ENCODE peak calls at places on chromosomes 5 and 9, in eight cellular contexts. Z, B, D, G, R, L, X and E are unnamed samples.

GRCh38 chr9:27844797-27845196 is 271.5 kb upstream of the C9orf72 start:
- DNase-seq in G (no peak), Z (no peak), R (no peak), B (no peak), D (no peak), X (no peak), L (no peak), E (no peak)

GRCh38 chr9:113463418-113464285 is at the start of gene RGS3:
- DNase-seq in D (no peak), X (no peak), G (peak), B (no peak), R (peak), L (no peak), Z (no peak), E (peak)

GRCh38 chr9:78026947-78027346 is 4.7 kb downstream of the GNAQ start:
- DNase-seq in X (no peak), G (no peak), L (no peak), B (no peak), Z (no peak), R (no peak), D (no peak), E (no peak)

GRCh38 chr5:159230657-159231056 is 21.3 kb upstream of the RNF145 start:
- DNase-seq in B (no peak), G (no peak), L (no peak), D (no peak), X (no peak), Z (no peak), R (no peak), E (no peak)

GRCh38 chr9:36659500-36659899 is 86.8 kb downstream of the MELK start:
- DNase-seq in B (no peak), Z (no peak), L (no peak), R (no peak), G (no peak), X (no peak), D (no peak), E (no peak)

GRCh38 chr9:130736834-130737233 is 43.3 kb downstream of the EXOSC2 start:
- DNase-seq in B (no peak), L (no peak), R (no peak), G (no peak), X (no peak), Z (no peak), D (no peak), E (no peak)

GRCh38 chr9:136550439-136551085 is 4.7 kb upstream of the NOTCH1 start:
- DNase-seq in D (no peak), R (no peak), L (no peak), X (no peak), B (no peak), G (no peak), Z (no peak), E (no peak)

GRCh38 chr9:24257726-24258125 is 288.0 kb downstream of the IZUMO3 start:
- DNase-seq in X (no peak), L (no peak), D (no peak), B (no peak), G (no peak), R (no peak), Z (no peak), E (no peak)

GRCh38 chr9:93480262-93480661 is 26.9 kb upstream of the FAM120AOS start:
- DNase-seq in G (peak), X (no peak), L (no peak), B (no peak), D (no peak), R (no peak), Z (no peak), E (no peak)

GRCh38 chr9:132973713-132974112 is 4.8 kb upstream of the GFI1B start:
- DNase-seq in G (peak), D (no peak), B (no peak), R (no peak), L (no peak), Z (no peak), X (no peak), E (no peak)

GRCh38 chr9:94919376-94920098 is 193.0 kb downstream of the AOPEP start:
- DNase-seq in X (no peak), D (no peak), Z (no peak), B (no peak), R (no peak), L (no peak), G (no peak), E (no peak)

GRCh38 chr5:90878081-90878480 is 319.5 kb downstream of the ADGRV1 start:
- DNase-seq in Z (no peak), R (no peak), X (no peak), G (no peak), L (no peak), D (no peak), B (no peak), E (no peak)

GRCh38 chr5:14190194-14191164 is 47.3 kb downstream of the TRIO start:
- DNase-seq in D (no peak), R (no peak), L (no peak), G (no peak), Z (no peak), B (no peak), X (no peak), E (peak)

GRCh38 chr5:77785229-77785628 is 9.1 kb upstream of the TBCA start:
- DNase-seq in B (no peak), G (no peak), D (no peak), L (peak), Z (no peak), R (no peak), X (no peak), E (no peak)

GRCh38 chr9:133374612-133375115 is 1.2 kb downstream of the SURF4 start:
- DNase-seq in X (no peak), D (no peak), L (no peak), R (no peak), G (no peak), B (no peak), Z (no peak), E (no peak)

GRCh38 chr5:97475847-97476246 is 292.8 kb upstream of the RIOK2 start:
- DNase-seq in L (no peak), G (no peak), B (no peak), R (no peak), D (no peak), X (no peak), Z (no peak), E (no peak)

GRCh38 chr9:89256690-89257089 is 54.3 kb upstream of the CKS2 start:
- DNase-seq in X (no peak), L (no peak), Z (no peak), R (no peak), B (no peak), D (no peak), G (no peak), E (no peak)

GRCh38 chr9:81848472-81848871 is 79.8 kb upstream of the SPATA31D4 start:
- DNase-seq in L (no peak), D (no peak), X (no peak), G (peak), R (no peak), Z (no peak), B (no peak), E (no peak)

GRCh38 chr5:116970318-116970717 is 395.7 kb upstream of the SEMA6A start:
- DNase-seq in Z (no peak), L (no peak), X (no peak), R (no peak), G (no peak), D (no peak), B (no peak), E (no peak)

GRCh38 chr5:154477382-154478223 is 424 bp downstream of the HAND1 start:
- DNase-seq in B (no peak), R (no peak), X (no peak), L (no peak), D (no peak), Z (no peak), G (peak), E (no peak)

GRCh38 chr5:105952875-105953274 is 1717.9 kb downstream of the EFNA5 start:
- DNase-seq in R (no peak), G (no peak), L (no peak), Z (no peak), X (no peak), D (no peak), B (no peak), E (no peak)

GRCh38 chr5:160274483-160274931 is 37.9 kb downstream of the CCNJL start:
- DNase-seq in L (no peak), X (no peak), Z (no peak), B (no peak), D (no peak), R (no peak), G (no peak), E (no peak)

GRCh38 chr5:177134653-177135225 is 1.2 kb downstream of the NSD1 start:
- DNase-seq in D (no peak), Z (no peak), B (no peak), L (peak), G (peak), R (peak), X (no peak), E (no peak)

GRCh38 chr5:80825780-80826460 is 134.2 kb upstream of the RASGRF2 start:
- DNase-seq in B (no peak), R (no peak), G (no peak), Z (no peak), X (no peak), L (no peak), D (no peak), E (no peak)

GRCh38 chr5:174625591-174626365 is 98.6 kb upstream of the MSX2 start:
- DNase-seq in R (no peak), Z (no peak), L (no peak), B (no peak), G (no peak), D (no peak), X (no peak), E (no peak)

GRCh38 chr9:126222835-126223431 is 103.7 kb upstream of the MVB12B start:
- DNase-seq in B (no peak), Z (no peak), X (no peak), G (peak), L (no peak), D (no peak), R (no peak), E (peak)

GRCh38 chr9:20981486-20981885 is 50.0 kb downstream of the HACD4 start:
- DNase-seq in R (no peak), Z (no peak), L (no peak), B (no peak), X (no peak), G (no peak), D (no peak), E (no peak)

GRCh38 chr9:136292026-136292538 is 11.8 kb downstream of the CCDC187 start:
- DNase-seq in G (no peak), B (no peak), D (no peak), X (no peak), Z (no peak), R (peak), L (no peak), E (no peak)

GRCh38 chr9:118455259-118455658 is 751.1 kb downstream of the TLR4 start:
- DNase-seq in R (no peak), L (no peak), B (no peak), D (no peak), X (no peak), Z (no peak), G (no peak), E (no peak)